ENCODE peak calls at places on chromosomes 16 and 17, in seven cellular contexts. R is thoracic aorta, W is esophagus squamous epithelium, F is osteocyte, X is GM10248, P is WERI-Rb-1, J is body of pancreas. M is an unnamed sample.

GRCh38 chr16:11254913-11255736 is 879 bp downstream of the SOCS1 start:
- DNase-seq in W (no peak), F (no peak), J (peak), P (peak), R (no peak), X (no peak), M (no peak)

GRCh38 chr17:21263351-21263750 is 10.1 kb upstream of the NATD1 start:
- DNase-seq in W (no peak), P (no peak), X (no peak), F (no peak), R (no peak), J (no peak), M (no peak)

GRCh38 chr17:73007447-73007846 is 85.0 kb downstream of the SLC39A11 start:
- DNase-seq in R (no peak), X (no peak), J (peak), W (no peak), F (no peak), P (no peak), M (no peak)

GRCh38 chr16:24539850-24540484 is 601 bp downstream of the RBBP6 start:
- DNase-seq in F (peak), P (peak), X (no peak), J (peak), W (no peak), R (no peak), M (no peak)

GRCh38 chr16:9976641-9977040 is 205.6 kb downstream of the GRIN2A start:
- DNase-seq in P (no peak), R (no peak), J (no peak), F (no peak), X (no peak), W (no peak), M (no peak)

GRCh38 chr17:62064791-62065563 is at the start of gene MED13:
- DNase-seq in X (peak), W (no peak), F (peak), R (peak), P (peak), J (peak), M (peak)

GRCh38 chr16:1640261-1640956 is 28.2 kb downstream of the CRAMP1 start:
- DNase-seq in J (no peak), P (no peak), R (no peak), X (no peak), W (no peak), F (no peak), M (no peak)

GRCh38 chr17:31684901-31685300 is 174.1 kb downstream of the COPRS start:
- DNase-seq in F (no peak), R (no peak), W (no peak), J (no peak), X (no peak), P (no peak), M (no peak)

GRCh38 chr16:17476414-17477259 is 5.9 kb upstream of the XYLT1 start:
- DNase-seq in F (no peak), J (peak), X (peak), R (no peak), W (no peak), P (peak), M (no peak)

GRCh38 chr16:31270795-31271194 is 11.0 kb downstream of the ITGAM start:
- DNase-seq in F (peak), W (no peak), R (no peak), X (no peak), P (no peak), J (no peak), M (no peak)

GRCh38 chr16:3581392-3581791 is 4.2 kb upstream of the NLRC3 start:
- DNase-seq in J (no peak), W (no peak), F (no peak), R (no peak), P (no peak), X (no peak), M (no peak)

GRCh38 chr16:80622007-80622406 is 81.2 kb downstream of the DYNLRB2 start:
- DNase-seq in P (no peak), F (peak), R (no peak), W (no peak), J (no peak), X (peak), M (no peak)

GRCh38 chr16:84005391-84005790 is 37.2 kb downstream of the SLC38A8 start:
- DNase-seq in R (no peak), F (no peak), J (no peak), P (no peak), W (no peak), X (no peak), M (no peak)

GRCh38 chr16:57764341-57765159 is 29.0 kb downstream of the KATNB1 start:
- DNase-seq in F (no peak), P (peak), J (no peak), X (peak), R (no peak), W (no peak), M (no peak)

GRCh38 chr16:58499615-58500328 is at the start of gene NDRG4:
- DNase-seq in J (peak), P (peak), W (no peak), F (no peak), R (no peak), X (peak), M (no peak)

GRCh38 chr17:64095144-64095882 is 34.6 kb downstream of the ERN1 start:
- DNase-seq in J (peak), W (no peak), X (no peak), F (no peak), R (no peak), P (peak), M (no peak)

GRCh38 chr16:26992661-26993365 is 73.9 kb upstream of the C16orf82 start:
- DNase-seq in W (no peak), R (no peak), F (no peak), J (no peak), P (peak), X (no peak), M (no peak)

GRCh38 chr17:74260525-74260850 is 13.5 kb upstream of the DNAI2 start:
- DNase-seq in R (no peak), W (no peak), F (no peak), P (no peak), J (no peak), X (no peak), M (no peak)

GRCh38 chr17:77145635-77146632 is 5.2 kb downstream of the SEC14L1 start:
- DNase-seq in J (peak), F (no peak), W (no peak), P (no peak), R (no peak), X (peak), M (no peak)

GRCh38 chr16:70253291-70254094 is 1.8 kb upstream of the EXOSC6 start:
- DNase-seq in P (peak), X (no peak), W (no peak), J (peak), R (no peak), F (peak), M (no peak)

GRCh38 chr16:22264786-22265185 is 32.4 kb upstream of the POLR3E start:
- DNase-seq in P (peak), R (no peak), J (no peak), W (no peak), F (no peak), X (no peak), M (no peak)

GRCh38 chr17:50423553-50424159 is 2.4 kb upstream of the ACSF2 start:
- DNase-seq in W (no peak), F (no peak), P (no peak), R (no peak), J (peak), X (no peak), M (no peak)

GRCh38 chr16:64098451-64098850 is 1023.4 kb downstream of the CDH11 start:
- DNase-seq in X (no peak), P (no peak), F (no peak), R (no peak), W (no peak), J (no peak), M (no peak)

GRCh38 chr17:17028059-17028877 is 14.0 kb upstream of the MPRIP start:
- DNase-seq in P (peak), W (no peak), R (no peak), X (no peak), J (peak), F (peak), M (no peak)

GRCh38 chr17:66541461-66542182 is 239.2 kb downstream of the PRKCA start:
- DNase-seq in W (no peak), P (no peak), J (no peak), F (no peak), X (peak), R (no peak), M (no peak)

GRCh38 chr17:6186998-6187397 is 116.8 kb downstream of the WSCD1 start:
- DNase-seq in W (no peak), X (no peak), R (no peak), J (no peak), F (no peak), P (no peak), M (no peak)

GRCh38 chr17:16286947-16287562 is 66.2 kb downstream of the CENPV start:
- DNase-seq in F (no peak), W (no peak), R (no peak), P (no peak), X (peak), J (no peak), M (no peak)

GRCh38 chr17:68910256-68910705 is 44.9 kb downstream of the ABCA8 start:
- DNase-seq in J (peak), W (no peak), X (no peak), F (peak), R (no peak), P (no peak), M (no peak)

GRCh38 chr17:50218771-50219315 is 17.4 kb upstream of the COL1A1 start:
- DNase-seq in W (no peak), J (no peak), X (peak), R (no peak), F (peak), P (no peak), M (no peak)

GRCh38 chr16:79501446-79501845 is 99.1 kb downstream of the MAF start:
- DNase-seq in W (no peak), X (no peak), J (no peak), P (no peak), F (no peak), R (no peak), M (no peak)
- TF ChIP-seq CTCF in W (no peak), X (no peak), J (no peak), P (no peak), F (no peak), R (no peak), M (no peak)

GRCh38 chr17:79788989-79789942 is 7.6 kb downstream of the CBX8 start:
- DNase-seq in X (no peak), R (no peak), P (peak), J (no peak), W (no peak), F (no peak), M (no peak)
- TF ChIP-seq CTCF in X (no peak), R (no peak), P (no peak), J (no peak), W (no peak), F (no peak), M (no peak)

GRCh38 chr17:82668631-82669099 is 20.4 kb upstream of the WDR45B start:
- DNase-seq in W (no peak), F (no peak), X (peak), R (no peak), J (peak), P (peak), M (no peak)
- TF ChIP-seq CTCF in W (peak), F (peak), X (peak), R (peak), J (peak), P (peak), M (no peak)

GRCh38 chr16:78744796-78745464 is 645.5 kb downstream of the WWOX start:
- DNase-seq in J (no peak), W (no peak), R (no peak), P (no peak), X (no peak), F (no peak), M (no peak)

GRCh38 chr16:78745491-78746019 is 646.1 kb downstream of the WWOX start:
- DNase-seq in J (no peak), R (no peak), X (no peak), F (no peak), W (no peak), P (no peak), M (no peak)

GRCh38 chr16:78744099-78744498 is 644.6 kb downstream of the WWOX start:
- DNase-seq in X (no peak), F (no peak), R (no peak), W (no peak), P (no peak), J (no peak), M (no peak)

GRCh38 chr16:78748471-78748929 is 649.0 kb downstream of the WWOX start:
- DNase-seq in J (no peak), R (no peak), X (no peak), W (no peak), P (peak), F (no peak), M (no peak)

GRCh38 chr16:78746718-78747117 is 647.3 kb downstream of the WWOX start:
- DNase-seq in F (no peak), R (no peak), J (no peak), P (no peak), X (no peak), W (no peak), M (no peak)
- TF ChIP-seq CTCF in F (no peak), R (no peak), J (no peak), P (no peak), X (no peak), W (no peak), M (no peak)

GRCh38 chr17:44759096-44759915 is 518 bp downstream of the ADAM11 start:
- DNase-seq in J (no peak), F (no peak), P (peak), X (no peak), W (no peak), R (no peak), M (no peak)
- TF ChIP-seq CTCF in J (no peak), F (no peak), P (peak), X (no peak), W (no peak), R (no peak), M (no peak)

DNA sequence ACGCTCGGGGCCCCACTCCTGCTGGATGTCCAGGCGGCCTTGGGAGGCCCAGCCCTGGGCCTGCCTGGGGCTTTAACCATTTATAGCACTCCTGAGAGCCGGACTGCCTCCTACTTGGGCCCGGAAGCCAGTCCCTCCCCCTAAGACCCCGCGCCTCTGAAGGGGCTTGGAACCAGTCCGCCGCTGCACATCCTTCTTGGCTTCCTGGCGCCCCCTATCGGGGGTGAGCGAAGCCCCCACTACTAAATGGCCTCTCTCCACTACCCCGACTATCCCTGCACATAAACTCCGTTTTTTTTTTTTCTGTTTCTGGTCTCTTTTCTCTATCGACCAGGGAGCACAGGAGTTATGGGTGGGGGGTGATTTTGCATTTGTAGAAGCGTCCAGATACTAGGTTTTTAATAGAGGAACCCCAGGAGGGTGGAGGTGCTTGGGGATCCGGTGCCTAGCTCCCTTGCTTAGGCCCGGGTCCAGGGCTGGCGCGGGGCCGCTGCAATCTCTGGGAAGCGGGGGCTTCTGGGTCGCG is 633 bp upstream of the NOL3 start:
- DNase-seq in W (no peak), X (no peak), F (no peak), P (peak), J (no peak), R (no peak), M (no peak)
- TF ChIP-seq CTCF in W (peak), X (peak), F (peak), P (peak), J (no peak), R (peak), M (no peak)

DNA sequence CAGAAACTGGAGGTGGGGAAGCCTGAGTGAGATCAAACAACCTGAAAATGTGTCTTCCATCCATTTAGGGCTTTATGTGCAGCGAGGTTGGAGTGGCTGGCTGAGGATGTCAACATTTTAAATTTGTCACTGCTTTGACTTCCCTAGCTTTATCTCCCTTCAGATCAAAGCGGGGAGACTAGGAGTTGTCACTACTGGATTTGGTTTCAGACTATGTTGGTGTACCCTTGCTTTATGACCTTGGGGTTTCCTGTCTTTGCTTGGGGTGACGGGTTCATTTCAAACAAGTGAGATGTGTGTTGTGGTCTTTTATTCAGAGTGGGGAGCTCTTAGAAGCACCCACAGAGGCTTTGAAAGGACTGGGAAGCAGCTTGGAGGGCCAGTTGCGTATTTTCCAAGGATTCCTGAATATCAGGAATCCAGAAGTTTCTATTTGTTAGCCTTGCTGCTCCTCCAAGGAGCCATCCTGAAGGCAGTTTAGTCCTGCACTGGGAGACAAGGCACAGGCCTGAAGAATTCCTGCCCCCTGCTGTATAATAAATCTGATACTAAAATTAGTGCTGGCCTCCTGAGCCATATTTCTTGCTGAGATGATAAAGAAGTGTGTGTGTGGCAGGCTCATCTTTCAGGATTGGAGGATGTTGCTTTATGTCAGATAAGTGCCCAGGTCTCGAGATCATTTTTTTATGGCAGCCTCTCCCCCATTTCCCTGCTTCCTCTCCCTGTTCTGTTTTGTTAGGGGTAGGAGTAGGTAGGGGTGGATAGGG is 25.7 kb downstream of the MSI2 start:
- DNase-seq in R (no peak), X (no peak), F (no peak), W (no peak), P (no peak), J (no peak), M (no peak)
- TF ChIP-seq CTCF in R (no peak), X (no peak), F (peak), W (no peak), P (no peak), J (no peak), M (no peak)

GRCh38 chr17:76139801-76140660 is 1.0 kb downstream of the FOXJ1 start:
- DNase-seq in R (no peak), P (no peak), X (peak), W (no peak), J (peak), F (no peak), M (no peak)
- TF ChIP-seq CTCF in R (no peak), P (no peak), X (no peak), W (no peak), J (no peak), F (no peak), M (no peak)

DNA sequence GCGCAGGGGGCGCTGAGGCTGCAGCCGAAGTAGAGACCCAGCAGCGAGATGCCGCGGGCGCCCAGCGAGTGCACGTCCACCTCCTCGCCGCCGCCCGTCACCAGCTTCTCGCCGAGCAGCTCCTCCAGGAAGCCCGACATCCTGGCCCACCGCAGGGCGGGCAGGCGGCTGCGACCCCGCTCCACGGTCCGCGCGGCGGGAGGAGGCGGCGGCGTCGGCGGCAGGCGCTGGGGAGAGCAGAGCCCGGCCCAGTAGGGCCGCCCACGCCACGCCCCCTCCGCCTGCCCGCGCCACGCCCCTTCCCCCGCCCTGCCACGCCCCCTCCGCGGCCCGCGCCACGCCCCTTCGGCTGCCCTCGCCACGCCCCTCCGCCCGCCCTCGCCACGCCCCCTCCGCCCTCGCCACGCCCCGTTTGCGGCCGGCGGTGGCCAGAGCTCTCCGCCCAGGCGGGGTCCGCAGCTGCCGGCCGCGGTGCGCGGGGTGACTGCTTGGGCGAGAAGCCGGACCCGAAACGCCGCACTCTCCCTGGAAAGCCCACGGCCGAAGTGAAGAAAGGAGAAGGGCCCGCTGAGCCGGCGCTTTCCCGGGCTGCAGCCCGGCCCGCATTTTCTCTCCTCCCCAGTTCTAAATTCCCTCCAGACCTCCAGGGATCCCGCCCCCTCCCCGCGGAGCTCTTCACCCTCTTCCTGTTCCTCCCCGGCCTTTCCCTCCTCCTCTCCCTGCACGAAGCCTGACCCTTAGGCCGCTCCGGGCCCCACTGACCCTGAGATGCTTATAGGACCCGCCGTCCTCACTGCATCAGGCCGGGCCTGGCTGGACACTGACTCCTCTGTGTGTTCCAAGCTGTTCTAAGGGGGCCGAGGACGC is at the start of gene NXN:
- DNase-seq in X (peak), J (peak), P (peak), F (peak), R (peak), W (peak), M (peak)
- TF ChIP-seq CTCF in X (no peak), J (no peak), P (peak), F (peak), R (no peak), W (peak), M (no peak)

DNA sequence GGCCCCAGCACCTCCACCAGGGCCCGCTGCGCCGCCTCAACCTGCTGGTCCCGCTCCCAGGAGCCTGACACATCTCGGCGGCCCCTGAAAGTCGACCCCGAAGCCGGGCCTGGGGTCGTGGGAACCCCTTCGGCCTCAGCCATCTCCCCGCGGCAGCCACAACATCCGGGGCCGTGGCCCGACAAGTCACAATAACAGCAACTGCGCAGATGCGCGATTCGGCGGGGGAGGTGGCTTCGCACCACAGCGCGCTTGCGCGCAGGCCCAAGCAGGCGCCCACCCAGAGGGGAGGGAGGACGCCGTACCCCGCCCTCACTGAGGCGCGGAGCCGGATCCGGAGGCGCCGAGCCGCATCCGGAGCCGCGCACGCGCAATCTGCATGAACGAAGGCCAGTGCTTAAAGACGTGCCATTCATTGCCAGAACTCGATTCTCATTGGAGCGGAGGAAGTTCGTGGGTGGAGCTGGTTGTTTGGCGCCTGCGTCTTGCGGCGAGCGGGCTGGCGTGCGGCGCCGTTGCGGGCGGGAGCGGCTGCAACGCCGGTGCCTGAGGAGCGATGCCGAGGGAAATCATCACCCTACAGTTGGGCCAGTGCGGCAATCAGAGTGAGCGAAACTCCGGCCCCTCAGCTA is at the start of the genes RETREG3 and TUBG1:
- DNase-seq in P (peak), R (peak), X (peak), F (peak), W (peak), J (peak), M (peak)
- TF ChIP-seq CTCF in P (peak), R (peak), X (no peak), F (peak), W (peak), J (peak), M (no peak)